ENCODE peak calls at places on chromosomes 1 and 21, in five cellular contexts. N is pancreas, F is psoas muscle, R is PC-3, G is OCI-LY7. A is an unnamed sample.

GRCh38 chr1:54843449-54843848 is 42.3 kb upstream of the TTC22 start:
- DNase-seq in N (no peak), F (no peak), R (no peak), G (no peak), A (no peak)

GRCh38 chr1:145740269-145740668 is 21.0 kb downstream of the CD160 start:
- DNase-seq in N (no peak), F (no peak), R (peak; percentile 93), G (no peak), A (no peak)

GRCh38 chr21:42061866-42062542 is 9.1 kb upstream of the UMODL1 start:
- DNase-seq in N (no peak), F (peak; percentile 36), R (no peak), G (peak; percentile 93), A (no peak)

GRCh38 chr1:92484171-92484471 is 2.6 kb downstream of the GFI1 start:
- DNase-seq in N (no peak), F (no peak), R (no peak), G (no peak), A (no peak)

GRCh38 chr1:1542766-1543705 is 2.6 kb upstream of the TMEM240 start:
- DNase-seq in N (no peak), F (peak; percentile 70), R (no peak), G (no peak), A (no peak)

GRCh38 chr1:235213752-235214151 is 52.7 kb upstream of the RBM34 start:
- DNase-seq in N (no peak), F (no peak), R (no peak), G (no peak), A (no peak)

GRCh38 chr1:113247355-113247754 is 143.0 kb upstream of the MAGI3 start:
- DNase-seq in N (peak; percentile 42), F (no peak), R (peak; percentile 8), G (no peak), A (no peak)

GRCh38 chr1:230160957-230161771 is 94.1 kb downstream of the GALNT2 start:
- DNase-seq in N (no peak), F (no peak), R (peak; percentile 48), G (no peak), A (no peak)

GRCh38 chr21:45255381-45256020 is 32.2 kb downstream of the POFUT2 start:
- DNase-seq in N (no peak), F (peak; percentile 42), R (peak; percentile 53), G (peak; percentile 76), A (peak; percentile 37)

GRCh38 chr1:51610637-51611036 is 6.3 kb upstream of the OSBPL9 start:
- DNase-seq in N (no peak), F (no peak), R (no peak), G (no peak), A (no peak)

GRCh38 chr1:246724725-246725095 is 501 bp downstream of the SCCPDH start:
- DNase-seq in N (no peak), F (no peak), R (peak; percentile 57), G (no peak), A (no peak)

GRCh38 chr1:246724001-246724724 is at the start of gene SCCPDH:
- DNase-seq in N (peak; percentile 76), F (peak; percentile 88), R (peak; percentile 76), G (peak; percentile 10), A (peak; percentile 88)

GRCh38 chr1:246726881-246727280 is 2.7 kb downstream of the SCCPDH start:
- DNase-seq in N (no peak), F (no peak), R (no peak), G (no peak), A (no peak)

GRCh38 chr1:246726255-246726679 is 2.1 kb downstream of the SCCPDH start:
- DNase-seq in N (no peak), F (no peak), R (no peak), G (no peak), A (no peak)

DNA sequence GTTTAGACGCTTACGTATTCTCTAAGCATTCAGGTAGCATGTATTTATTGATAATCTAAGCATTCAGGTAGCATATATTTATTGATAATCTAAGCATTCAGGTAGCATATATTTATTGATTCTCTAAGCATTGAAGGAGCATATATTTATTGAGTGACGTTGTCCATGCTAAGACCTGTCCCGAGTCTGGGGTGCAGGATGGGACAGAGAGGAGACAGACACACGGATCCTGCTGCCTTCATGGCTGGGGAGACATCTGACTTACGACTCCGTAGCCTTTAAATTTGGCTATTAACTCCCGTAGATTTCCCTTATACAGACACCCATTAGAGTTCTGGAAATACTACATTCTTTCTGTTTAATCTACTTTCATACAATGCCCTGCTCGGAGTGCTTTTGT is 982 bp downstream of the SCCPDH start:
- DNase-seq in N (no peak), F (no peak), R (peak; percentile 26), G (no peak), A (no peak)
- TF ChIP-seq CTCF in N (no peak), F (no peak), R (no peak), G (no peak), A (no peak)

DNA sequence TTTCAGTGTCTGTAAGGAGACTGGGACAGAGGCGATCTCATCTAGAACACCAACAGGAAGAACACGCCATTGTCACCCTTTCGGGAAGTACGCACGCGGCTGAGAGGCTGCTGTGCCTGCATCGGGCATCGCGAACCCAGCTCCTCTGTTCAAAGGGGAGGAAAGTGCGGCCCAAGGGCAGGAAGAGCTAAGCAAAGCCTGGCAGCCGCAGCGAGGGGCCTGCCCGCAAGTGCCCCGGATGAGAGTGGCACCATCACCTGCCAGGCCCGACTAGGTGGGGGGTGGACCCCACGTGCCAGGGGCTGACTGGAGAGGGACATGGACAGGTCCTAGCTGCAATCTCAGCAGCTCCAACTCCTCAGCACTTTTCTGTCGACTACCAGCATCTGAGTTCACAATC is 7.5 kb downstream of the TPRG1L start:
- DNase-seq in N (no peak), F (no peak), R (no peak), G (no peak), A (no peak)
- H3K36me3 ChIP-seq in N (no peaks in the 10 kb centered on the region), F (peaks cover 11% of the 10 kb centered on the region), R (peaks cover 51% of the 10 kb centered on the region), G (peaks cover 55% of the 10 kb centered on the region), A (peaks cover 54% of the 10 kb centered on the region)

DNA sequence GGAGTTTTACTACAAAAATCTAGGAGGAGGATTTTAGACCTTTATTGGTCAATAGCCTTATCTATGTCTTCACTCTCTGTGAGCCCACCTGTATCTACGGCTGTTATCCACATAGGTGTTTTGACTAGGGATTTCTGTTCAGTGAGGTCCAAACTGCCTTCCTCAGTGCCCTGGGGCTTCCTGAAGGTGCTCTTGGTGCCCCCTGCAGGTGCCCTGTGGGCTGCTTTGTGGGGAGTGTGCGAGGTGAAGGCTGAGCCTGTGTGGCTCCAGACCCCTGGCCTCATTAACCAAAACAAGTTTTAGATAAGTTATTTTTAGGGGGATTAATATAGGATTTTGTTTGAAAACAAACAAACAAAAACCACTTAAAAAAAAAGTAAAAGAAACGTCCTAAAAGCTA is 122.5 kb downstream of the KIF26B start:
- DNase-seq in N (no peak), F (no peak), R (peak; percentile 23), G (peak; percentile 3), A (no peak)
- TF ChIP-seq CTCF in N (peak; percentile 19), F (no peak), R (peak; percentile 54), G (peak; percentile 60), A (peak; percentile 43)

GRCh38 chr1:114336360-114336759 is 174.6 kb downstream of the TRIM33 start:
- DNase-seq in N (no peak), F (no peak), R (no peak), G (no peak), A (no peak)

GRCh38 chr1:114333670-114334069 is 177.3 kb downstream of the TRIM33 start:
- DNase-seq in N (no peak), F (no peak), R (no peak), G (no peak), A (no peak)

GRCh38 chr1:114334297-114334696 is 176.7 kb downstream of the TRIM33 start:
- DNase-seq in N (no peak), F (no peak), R (no peak), G (no peak), A (no peak)

GRCh38 chr1:114337417-114337816 is 173.6 kb downstream of the TRIM33 start:
- DNase-seq in N (no peak), F (no peak), R (no peak), G (no peak), A (no peak)

GRCh38 chr1:114335273-114335672 is 175.7 kb downstream of the TRIM33 start:
- DNase-seq in N (no peak), F (no peak), R (no peak), G (no peak), A (no peak)
- H3K36me3 ChIP-seq in N (no peaks in the 10 kb centered on the region), F (no peaks in the 10 kb centered on the region), R (no peaks in the 10 kb centered on the region), G (no peaks in the 10 kb centered on the region), A (no peaks in the 10 kb centered on the region)

GRCh38 chr1:167860231-167860923 is 53.6 kb downstream of the ADCY10 start:
- DNase-seq in N (no peak), F (no peak), R (no peak), G (no peak), A (no peak)

GRCh38 chr1:167862432-167863076 is 51.4 kb downstream of the ADCY10 start:
- DNase-seq in N (no peak), F (no peak), R (peak; percentile 59), G (no peak), A (no peak)

GRCh38 chr1:167861664-167862381 is 52.1 kb downstream of the ADCY10 start:
- DNase-seq in N (no peak), F (no peak), R (no peak), G (no peak), A (no peak)

GRCh38 chr1:167854184-167854583 is 59.8 kb downstream of the ADCY10 start:
- DNase-seq in N (no peak), F (no peak), R (peak; percentile 62), G (no peak), A (no peak)

GRCh38 chr1:167856711-167857418 is 57.1 kb downstream of the ADCY10 start:
- DNase-seq in N (no peak), F (no peak), R (no peak), G (no peak), A (no peak)
- TF ChIP-seq CTCF in N (no peak), F (no peak), R (no peak), G (no peak), A (no peak)

A was measured in GM06990.